ENCODE peak calls at places on chromosomes 16 and 17, in ten cellular contexts. S is fibroblast of mammary gland, W is foreskin fibroblast, F is cardiac muscle cell, I is adrenal gland, V is MCF 10A, M is heart right ventricle, P is RWPE1, U is sigmoid colon, Q is WTC11. R is an unnamed sample.

GRCh38 chr17:7989781-7990655 is 12.4 kb upstream of the GUCY2D start:
- DNase-seq in I (peak), Q (peak), F (peak), S (peak), P (peak), V (peak), W (peak), M (peak), U (peak), R (peak)

GRCh38 chr17:16048797-16049449 is 49.3 kb downstream of the TTC19 start:
- DNase-seq in Q (no peak), U (no peak), S (no peak), M (no peak), F (no peak), W (no peak), V (no peak), I (peak), P (no peak), R (no peak)

GRCh38 chr16:67865318-67865717 is 7.5 kb upstream of the EDC4 start:
- DNase-seq in S (peak), Q (peak), W (peak), M (no peak), I (peak), V (peak), U (no peak), F (peak), P (no peak), R (peak)

GRCh38 chr16:3179651-3180050 is 8.4 kb upstream of the OR1F1 start:
- DNase-seq in U (no peak), V (no peak), F (no peak), P (no peak), W (no peak), Q (no peak), I (no peak), M (no peak), S (no peak), R (no peak)

GRCh38 chr17:16003841-16004240 is 4.2 kb downstream of the TTC19 start:
- DNase-seq in M (peak), V (no peak), W (no peak), U (no peak), Q (no peak), P (no peak), I (no peak), F (no peak), S (no peak), R (no peak)

GRCh38 chr17:70808596-70808995 is 639.3 kb downstream of the KCNJ2 start:
- DNase-seq in M (no peak), S (no peak), I (no peak), Q (no peak), U (no peak), F (no peak), V (peak), P (peak), W (no peak), R (no peak)

GRCh38 chr16:17446661-17447060 is 24.1 kb downstream of the XYLT1 start:
- DNase-seq in I (peak), F (peak), M (no peak), P (no peak), S (no peak), Q (no peak), U (no peak), W (no peak), V (no peak), R (no peak)

GRCh38 chr16:87194172-87194571 is 123.0 kb downstream of the C16orf95 start:
- DNase-seq in V (no peak), U (peak), W (no peak), M (no peak), F (no peak), P (no peak), I (no peak), Q (no peak), S (no peak), R (no peak)

GRCh38 chr16:2818278-2818876 is 1.3 kb downstream of the PRSS21 start:
- DNase-seq in S (no peak), W (no peak), I (no peak), M (no peak), Q (no peak), V (no peak), U (peak), F (no peak), P (no peak), R (no peak)

GRCh38 chr17:57899391-57899790 is 49.5 kb upstream of the MRPS23 start:
- DNase-seq in W (peak), P (no peak), F (no peak), S (no peak), U (no peak), I (no peak), V (no peak), M (no peak), Q (no peak), R (no peak)

GRCh38 chr17:12627177-12627629 is 38.5 kb upstream of the MYOCD start:
- DNase-seq in P (peak), W (peak), M (peak), V (peak), F (no peak), S (peak), Q (no peak), U (peak), I (peak), R (peak)

GRCh38 chr17:20073056-20073979 is 64.2 kb downstream of the SPECC1 start:
- DNase-seq in M (peak), P (no peak), W (peak), S (peak), F (no peak), Q (no peak), I (peak), V (no peak), U (no peak), R (peak)

GRCh38 chr17:75125984-75126383 is 5.6 kb downstream of the NT5C start:
- DNase-seq in S (no peak), W (no peak), U (no peak), P (no peak), F (no peak), V (no peak), I (no peak), Q (no peak), M (no peak), R (no peak)

DNA sequence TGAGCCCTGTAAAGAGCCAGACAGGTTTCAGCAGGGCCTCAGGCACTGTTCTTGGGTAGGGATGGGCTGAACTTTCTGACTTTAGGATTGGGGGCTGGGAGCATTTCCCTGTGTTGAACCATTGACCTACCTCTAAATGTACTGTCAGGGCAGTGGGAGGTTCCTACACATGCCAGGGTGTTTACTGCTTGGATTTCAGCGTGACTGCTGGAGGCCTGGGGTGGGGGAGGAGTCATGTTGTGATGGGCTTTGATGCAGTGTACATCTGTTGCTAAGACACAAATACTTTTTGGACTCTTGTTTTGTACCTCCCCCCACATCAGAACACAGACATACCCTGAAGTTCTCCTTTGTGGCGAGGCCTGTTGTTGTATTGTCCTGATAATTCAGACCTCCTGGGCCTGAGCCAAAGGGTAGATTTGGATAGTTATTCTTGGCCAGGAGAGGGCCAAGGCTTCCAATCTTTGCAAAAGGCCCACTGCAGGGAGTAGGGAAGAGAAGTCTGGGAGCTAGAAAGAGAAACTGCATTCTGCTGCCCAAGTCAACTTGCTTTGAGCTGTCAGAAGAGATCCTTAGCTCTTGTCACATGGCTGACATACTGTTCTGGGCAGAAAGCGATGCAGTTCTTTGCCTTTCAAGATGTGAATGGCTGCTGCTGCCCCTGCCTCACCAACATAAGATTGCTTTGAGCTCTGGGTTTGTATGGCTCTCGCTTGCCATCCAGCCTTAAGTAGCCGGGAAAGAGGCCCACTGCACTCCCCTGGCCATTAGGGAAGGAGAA is 3.7 kb downstream of the NFE2L1 start:
- DNase-seq in S (peak), M (peak), V (peak), U (peak), Q (no peak), W (peak), F (no peak), P (peak), I (peak), R (peak)
- TF ChIP-seq CTCF in S (peak), M (no peak), V (no peak), U (no peak), Q (no peak), W (peak), F (peak), P (no peak), I (no peak), R (peak)

GRCh38 chr17:49514374-49514738 is 19.3 kb downstream of the NGFR start:
- DNase-seq in V (no peak), S (peak), F (peak), M (no peak), P (no peak), U (no peak), I (no peak), W (no peak), Q (peak), R (peak)
- TF ChIP-seq CTCF in V (no peak), S (peak), F (peak), M (no peak), P (no peak), U (no peak), I (no peak), W (peak), Q (no peak), R (peak)

DNA sequence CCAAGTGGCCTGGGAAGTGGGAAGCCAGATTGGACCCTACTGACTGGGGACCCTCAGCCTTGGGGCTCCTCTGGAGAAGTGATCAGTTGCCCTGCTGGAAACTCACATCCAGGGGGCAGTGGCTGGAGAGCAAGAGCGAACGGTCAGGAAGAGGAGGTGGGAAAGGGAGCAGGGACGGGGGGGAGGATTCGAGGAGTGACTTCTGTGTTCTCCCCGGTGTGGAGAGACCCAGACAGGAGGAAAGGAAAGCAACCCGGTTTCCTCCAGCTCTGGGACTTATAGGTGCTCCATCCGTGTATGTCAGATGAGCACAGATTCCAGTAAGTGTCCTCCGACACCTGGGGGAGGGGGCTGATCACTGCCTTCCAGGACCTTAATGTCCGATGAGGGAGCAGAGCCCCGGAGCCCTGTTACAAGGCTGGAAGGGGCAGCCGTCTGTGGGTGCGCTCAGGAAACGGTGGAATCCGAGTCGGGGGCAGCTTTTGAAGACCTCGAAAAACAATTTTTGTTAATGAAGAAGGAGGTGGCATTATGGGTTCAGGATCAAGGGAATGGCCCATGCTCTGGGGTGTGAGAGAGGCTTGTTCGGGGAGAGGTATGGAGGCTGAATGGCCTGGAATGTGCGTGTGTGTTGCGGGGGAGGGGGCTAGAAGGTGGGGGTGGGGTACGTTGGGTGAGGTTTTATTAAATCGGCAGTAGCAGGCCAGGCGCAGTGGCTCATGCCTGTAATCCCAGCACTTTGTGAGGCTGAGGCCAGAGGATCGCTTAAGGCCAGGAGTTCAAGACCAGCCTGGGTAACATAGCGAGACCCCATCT is 34.8 kb upstream of the NDRG4 start:
- DNase-seq in Q (peak), U (no peak), M (peak), W (no peak), V (no peak), I (peak), S (no peak), F (peak), P (no peak), R (no peak)
- TF ChIP-seq CTCF in Q (no peak), U (no peak), M (peak), W (no peak), V (no peak), I (no peak), S (no peak), F (peak), P (no peak), R (no peak)

GRCh38 chr16:53822936-53823529 is 119.1 kb downstream of the FTO start:
- DNase-seq in U (no peak), S (no peak), F (no peak), I (no peak), M (no peak), W (peak), Q (no peak), P (no peak), V (no peak), R (no peak)

GRCh38 chr16:53826658-53827057 is 122.7 kb downstream of the FTO start:
- DNase-seq in U (no peak), M (no peak), S (no peak), I (no peak), F (peak), Q (no peak), V (no peak), P (no peak), W (no peak), R (no peak)

GRCh38 chr16:53821487-53821886 is 117.5 kb downstream of the FTO start:
- DNase-seq in U (no peak), V (no peak), F (no peak), M (no peak), I (no peak), S (peak), W (peak), Q (no peak), P (no peak), R (peak)

GRCh38 chr16:53817812-53818211 is 113.9 kb downstream of the FTO start:
- DNase-seq in W (peak), U (no peak), Q (no peak), M (no peak), P (no peak), I (no peak), V (no peak), F (no peak), S (peak), R (peak)

GRCh38 chr16:53821957-53822625 is 118.1 kb downstream of the FTO start:
- DNase-seq in U (no peak), F (no peak), S (peak), Q (no peak), V (peak), W (peak), P (peak), I (peak), M (no peak), R (peak)
- TF ChIP-seq CTCF in U (no peak), F (peak), S (peak), Q (no peak), V (no peak), W (no peak), P (no peak), I (no peak), M (no peak), R (peak)

GRCh38 chr17:44324571-44325275 is at the start of gene SLC25A39:
- DNase-seq in I (peak), V (peak), Q (peak), P (peak), F (peak), U (peak), W (peak), S (peak), M (peak), R (peak)
- TF ChIP-seq CTCF in I (no peak), V (no peak), Q (no peak), P (no peak), F (no peak), U (no peak), W (no peak), S (no peak), M (no peak), R (no peak)

GRCh38 chr16:9050102-9050830 is 41.2 kb upstream of the HAPSTR1 start:
- DNase-seq in F (peak), W (peak), Q (peak), I (no peak), V (peak), S (peak), U (no peak), P (no peak), M (no peak), R (no peak)
- TF ChIP-seq CTCF in F (peak), W (peak), Q (peak), I (no peak), V (peak), S (peak), U (no peak), P (peak), M (no peak), R (peak)

R was measured in fibroblast of villous mesenchyme.